ENCODE peak calls at places on chromosomes 4 and X, in ten cellular contexts. S is stomach, I is A549, M is transverse colon, O is sigmoid colon, R is ovary, P is tibial nerve, A is GM12878, N is suprapubic skin, X is K562. Z is an unnamed sample.

GRCh38 chr4:118005883-118006282 is 28.4 kb upstream of the NDST3 start:
- DNase-seq in R (no peak), X (no peak), M (no peak), P (no peak), N (no peak), I (no peak), A (no peak), S (no peak), O (no peak), Z (no peak)

GRCh38 chr4:1809754-1810502 is 16.8 kb downstream of the FGFR3 start:
- DNase-seq in N (no peak), A (no peak), M (peak; percentile 71), I (peak; percentile 69), X (peak; percentile 84), P (no peak), R (peak; percentile 40), S (peak; percentile 74), O (peak; percentile 80), Z (no peak)

GRCh38 chr4:911871-912490 is 20.1 kb downstream of the GAK start:
- DNase-seq in P (no peak), M (peak; percentile 22), S (no peak), O (peak; percentile 57), N (no peak), X (no peak), A (no peak), R (no peak), I (no peak), Z (no peak)

GRCh38 chrX:30589146-30589888 is 11.8 kb upstream of the TASL start:
- DNase-seq in O (no peak), X (no peak), P (no peak), A (no peak), I (no peak), S (no peak), N (no peak), M (no peak), R (no peak), Z (no peak)

GRCh38 chrX:133307637-133308485 is 89.7 kb upstream of the TFDP3 start:
- DNase-seq in M (peak; percentile 13), P (no peak), I (no peak), N (no peak), O (no peak), S (no peak), A (no peak), R (no peak), X (no peak), Z (no peak)

GRCh38 chr4:111475001-111475400 is 670.3 kb upstream of the FAM241A start:
- DNase-seq in I (no peak), R (no peak), S (no peak), M (peak; percentile 57), A (no peak), N (no peak), P (no peak), X (peak; percentile 0), O (no peak), Z (no peak)

GRCh38 chrX:154443479-154443910 is 446 bp upstream of the FAM50A start:
- DNase-seq in P (no peak), R (no peak), O (no peak), A (no peak), M (no peak), I (no peak), N (no peak), S (no peak), X (no peak), Z (no peak)

GRCh38 chr4:73872331-73873108 is 3.3 kb downstream of the CXCL1 start:
- DNase-seq in M (no peak), S (no peak), N (no peak), O (no peak), P (no peak), X (no peak), R (no peak), I (no peak), A (no peak), Z (no peak)

GRCh38 chr4:153248641-153249198 is 44.5 kb downstream of the TRIM2 start:
- DNase-seq in R (no peak), S (no peak), X (no peak), A (no peak), I (no peak), P (no peak), O (no peak), M (no peak), N (no peak), Z (no peak)

GRCh38 chr4:142264961-142265360 is 581.1 kb downstream of the INPP4B start:
- DNase-seq in S (no peak), A (no peak), N (no peak), M (no peak), X (no peak), P (no peak), R (no peak), I (no peak), O (no peak), Z (no peak)

GRCh38 chr4:53119685-53120084 is 246.2 kb downstream of the SCFD2 start:
- DNase-seq in R (peak; percentile 23), A (no peak), S (no peak), I (no peak), X (no peak), N (no peak), O (no peak), P (no peak), M (no peak), Z (no peak)

GRCh38 chr4:32136081-32136787 is 1416.1 kb downstream of the PCDH7 start:
- DNase-seq in A (no peak), M (no peak), X (no peak), I (no peak), O (no peak), P (no peak), S (no peak), N (no peak), R (no peak), Z (no peak)

GRCh38 chr4:25621027-25621930 is 34.4 kb upstream of the SLC34A2 start:
- DNase-seq in S (no peak), N (no peak), O (no peak), A (no peak), P (no peak), X (no peak), M (no peak), I (no peak), R (no peak), Z (no peak)

DNA sequence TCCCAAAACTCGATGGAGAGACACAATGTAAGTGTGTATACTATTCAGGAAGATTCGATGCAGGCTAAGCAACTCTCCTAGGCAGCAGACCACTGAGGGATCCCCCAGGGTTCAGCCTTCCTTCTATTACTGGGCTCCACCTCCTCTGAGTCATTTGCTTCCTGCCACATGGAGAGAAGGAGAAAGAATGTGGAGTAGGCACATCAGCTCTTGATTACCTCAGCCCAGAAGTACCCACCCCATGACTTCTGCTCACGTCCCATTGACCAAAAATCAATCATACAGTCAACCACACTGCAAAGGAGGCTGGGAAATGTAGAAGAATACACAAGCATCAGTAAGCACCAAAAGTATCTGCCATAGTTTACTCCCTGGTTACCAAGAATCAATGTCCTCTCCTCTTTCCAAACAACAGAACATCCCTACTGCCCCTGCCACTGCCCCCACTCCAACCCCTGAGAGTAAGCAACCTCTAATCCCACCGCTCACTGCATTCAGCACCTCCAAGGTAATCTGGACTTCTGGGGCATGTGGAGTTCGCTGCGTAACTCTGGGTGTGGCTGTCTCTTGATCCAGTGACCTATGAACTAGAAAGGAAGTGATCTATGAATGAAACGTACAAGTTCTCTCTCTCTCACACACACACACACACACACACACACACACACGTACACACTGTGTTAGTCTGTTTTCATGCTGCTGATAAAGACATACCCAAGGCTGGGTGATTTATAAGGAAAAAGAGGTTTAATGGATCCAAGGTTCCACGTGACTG is 91.2 kb upstream of the C1QTNF7 start:
- DNase-seq in N (no peak), I (no peak), P (no peak), R (no peak), A (no peak), S (no peak), O (no peak), X (no peak), M (no peak), Z (no peak)
- TF ChIP-seq EP300 in N (no peak), I (no peak), P (no peak), R (no peak), A (no peak), S (no peak), O (no peak), X (no peak), M (no peak), Z (no peak)

DNA sequence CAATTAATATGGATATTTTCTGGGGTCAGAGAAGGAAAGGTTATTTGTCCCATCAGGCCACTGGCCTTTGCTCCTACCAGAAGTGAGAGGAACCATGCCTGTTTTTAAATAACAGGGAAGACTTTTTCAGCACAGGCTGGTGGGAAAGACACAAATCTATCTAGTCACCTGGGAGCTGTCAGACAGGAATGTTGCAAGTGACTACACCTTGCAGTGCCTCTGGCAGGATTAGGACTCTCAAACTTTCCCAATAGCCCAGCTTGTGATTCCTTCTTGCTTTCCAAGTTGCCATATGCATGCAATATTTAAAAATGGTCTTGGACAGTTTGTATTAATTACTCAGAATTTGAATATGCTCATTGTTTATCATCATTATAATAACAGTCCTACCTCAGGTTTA is 69.8 kb upstream of the RAB40AL start:
- DNase-seq in N (no peak), A (no peak), I (no peak), S (no peak), R (no peak), P (no peak), M (no peak), X (no peak), O (no peak), Z (no peak)
- H3K27ac ChIP-seq in N (no peak overlapping the region), A (no peak overlapping the region), I (no peak overlapping the region), S (no peak overlapping the region), R (no peak overlapping the region), P (no peak overlapping the region), M (no peak overlapping the region), X (no peak overlapping the region), O (no peak overlapping the region), Z (no peak overlapping the region)

GRCh38 chr4:91064157-91064853 is 937.1 kb downstream of the CCSER1 start:
- DNase-seq in M (no peak), S (no peak), R (no peak), P (no peak), X (no peak), N (no peak), A (no peak), O (no peak), I (no peak), Z (no peak)
- TF ChIP-seq EP300 in M (no peak), S (no peak), R (no peak), P (no peak), X (no peak), N (no peak), A (no peak), O (no peak), I (no peak), Z (no peak)

GRCh38 chrX:9622128-9622527 is 143.5 kb downstream of the GPR143 start:
- DNase-seq in O (no peak), S (no peak), A (no peak), R (no peak), N (no peak), X (no peak), I (no peak), M (no peak), P (no peak), Z (no peak)

GRCh38 chrX:9628779-9629493 is 136.7 kb downstream of the GPR143 start:
- DNase-seq in P (no peak), X (no peak), R (no peak), N (no peak), O (no peak), M (peak; percentile 31), I (no peak), S (no peak), A (no peak), Z (no peak)

GRCh38 chrX:9626379-9626778 is 139.3 kb downstream of the GPR143 start:
- DNase-seq in R (no peak), N (no peak), M (no peak), A (no peak), I (no peak), S (no peak), O (no peak), X (no peak), P (no peak), Z (no peak)

GRCh38 chrX:9627827-9628406 is 137.7 kb downstream of the GPR143 start:
- DNase-seq in M (no peak), R (no peak), A (no peak), N (no peak), O (no peak), I (no peak), P (no peak), X (no peak), S (no peak), Z (no peak)
- H3K27ac ChIP-seq in M (no peak overlapping the region), R (no peak overlapping the region), A (no peak overlapping the region), N (no peak overlapping the region), O (no peak overlapping the region), I (no peak overlapping the region), P (no peak overlapping the region), X (no peak overlapping the region), S (no peak overlapping the region), Z (no peak overlapping the region)

Z was measured in esophagus muscularis mucosa.